ENCODE peak calls at places on chromosome 10, in ten cellular contexts. C is A549, L is uterus, F is left ventricle myocardium inferior, Q is NT2/D1, P is body of pancreas, U is psoas muscle, D is heart right ventricle, Y is IMR-90, O is endothelial cell of umbilical vein. G is an unnamed sample.

GRCh38 chr10:1316107-1316805 is 260.1 kb downstream of the WDR37 start:
- DNase-seq in C (no peak), L (no peak), F (no peak), Q (no peak), P (no peak), U (no peak), D (no peak), Y (no peak), O (no peak), G (no peak)

GRCh38 chr10:128013626-128014025 is 106.7 kb downstream of the PTPRE start:
- DNase-seq in C (no peak), L (no peak), F (no peak), Q (no peak), P (no peak), U (no peak), D (no peak), Y (no peak), O (peak; percentile 50), G (no peak)

GRCh38 chr10:89283174-89283987 is 18.5 kb upstream of the IFIT2 start:
- DNase-seq in C (no peak), L (no peak), F (no peak), Q (no peak), P (no peak), U (no peak), D (no peak), Y (peak; percentile 64), O (no peak), G (no peak)

GRCh38 chr10:116838143-116838725 is 11.1 kb upstream of the ENO4 start:
- DNase-seq in C (no peak), L (no peak), F (no peak), Q (no peak), P (no peak), U (no peak), D (no peak), Y (no peak), O (no peak), G (no peak)

GRCh38 chr10:15712903-15713302 is 6.8 kb downstream of the ITGA8 start:
- DNase-seq in C (no peak), L (no peak), F (no peak), Q (no peak), P (no peak), U (no peak), D (no peak), Y (no peak), O (no peak), G (no peak)

GRCh38 chr10:92142949-92143348 is 147.9 kb downstream of the CPEB3 start:
- DNase-seq in C (no peak), L (no peak), F (no peak), Q (no peak), P (no peak), U (no peak), D (no peak), Y (no peak), O (no peak), G (no peak)

GRCh38 chr10:129385600-129385999 is 81.4 kb upstream of the MGMT start:
- DNase-seq in C (no peak), L (no peak), F (no peak), Q (peak; percentile 13), P (no peak), U (no peak), D (no peak), Y (no peak), O (no peak), G (no peak)

GRCh38 chr10:115093776-115094361 is 704 bp downstream of the ATRNL1 start:
- DNase-seq in C (peak; percentile 33), L (no peak), F (no peak), Q (peak; percentile 3), P (peak; percentile 36), U (peak; percentile 48), D (no peak), Y (no peak), O (no peak), G (no peak)

GRCh38 chr10:74855439-74855838 is 29.0 kb downstream of the KAT6B start:
- DNase-seq in C (no peak), L (no peak), F (no peak), Q (no peak), P (no peak), U (no peak), D (no peak), Y (no peak), O (no peak), G (no peak)

GRCh38 chr10:74856940-74857339 is 30.5 kb downstream of the KAT6B start:
- DNase-seq in C (no peak), L (no peak), F (no peak), Q (no peak), P (no peak), U (no peak), D (no peak), Y (no peak), O (no peak), G (no peak)

GRCh38 chr10:74855027-74855426 is 28.6 kb downstream of the KAT6B start:
- DNase-seq in C (no peak), L (no peak), F (peak; percentile 38), Q (no peak), P (peak; percentile 70), U (no peak), D (peak; percentile 47), Y (no peak), O (no peak), G (no peak)

GRCh38 chr10:74859546-74859945 is 33.1 kb downstream of the KAT6B start:
- DNase-seq in C (no peak), L (no peak), F (no peak), Q (no peak), P (no peak), U (no peak), D (no peak), Y (no peak), O (no peak), G (no peak)

DNA sequence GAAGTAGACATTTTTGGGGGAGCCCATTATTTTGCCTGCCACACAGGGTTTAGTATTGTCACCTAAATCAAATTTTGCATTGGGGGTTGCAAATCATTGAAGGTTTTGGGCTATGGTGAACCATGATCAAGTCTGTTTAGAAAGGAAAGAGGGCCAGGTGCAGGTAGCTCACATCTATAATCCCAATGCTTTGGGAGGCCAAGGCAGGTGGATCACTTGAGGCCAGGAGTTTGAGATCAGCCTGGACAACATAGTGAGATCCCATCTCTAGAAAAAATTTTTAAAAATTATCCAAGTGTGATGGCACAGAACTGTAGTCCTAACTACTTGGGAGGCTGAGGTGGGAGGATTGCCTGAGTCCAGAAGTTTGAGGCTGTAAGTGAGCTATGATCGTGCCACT is 31.2 kb downstream of the KAT6B start:
- DNase-seq in C (no peak), L (no peak), F (no peak), Q (no peak), P (no peak), U (no peak), D (no peak), Y (no peak), O (no peak), G (no peak)
- H3K4me1 ChIP-seq in C (peaks cover 8% of the 10 kb centered on the region), L (no peaks in the 10 kb centered on the region), F (peaks cover 45% of the 10 kb centered on the region), Q (no peaks in the 10 kb centered on the region), P (peaks cover 25% of the 10 kb centered on the region), U (peaks cover 38% of the 10 kb centered on the region), D (peaks cover 31% of the 10 kb centered on the region), Y (peaks cover 7% of the 10 kb centered on the region), O (no peaks in the 10 kb centered on the region), G (peaks cover 19% of the 10 kb centered on the region)

GRCh38 chr10:120575411-120575810 is 118.4 kb downstream of the PLPP4 start:
- DNase-seq in C (no peak), L (no peak), F (no peak), Q (no peak), P (no peak), U (no peak), D (no peak), Y (no peak), O (no peak), G (no peak)

GRCh38 chr10:120580651-120581259 is 123.7 kb downstream of the PLPP4 start:
- DNase-seq in C (no peak), L (no peak), F (no peak), Q (no peak), P (peak; percentile 6), U (no peak), D (no peak), Y (no peak), O (peak; percentile 26), G (no peak)

GRCh38 chr10:120578890-120579289 is 121.9 kb downstream of the PLPP4 start:
- DNase-seq in C (no peak), L (no peak), F (no peak), Q (no peak), P (no peak), U (no peak), D (no peak), Y (no peak), O (no peak), G (no peak)

GRCh38 chr10:120574986-120575385 is 118.0 kb downstream of the PLPP4 start:
- DNase-seq in C (no peak), L (no peak), F (no peak), Q (no peak), P (no peak), U (no peak), D (no peak), Y (no peak), O (no peak), G (no peak)

GRCh38 chr10:120578123-120578522 is 121.1 kb downstream of the PLPP4 start:
- DNase-seq in C (no peak), L (no peak), F (no peak), Q (no peak), P (no peak), U (no peak), D (no peak), Y (no peak), O (no peak), G (no peak)
- H3K4me1 ChIP-seq in C (no peaks in the 10 kb centered on the region), L (no peaks in the 10 kb centered on the region), F (no peaks in the 10 kb centered on the region), Q (no peaks in the 10 kb centered on the region), P (no peaks in the 10 kb centered on the region), U (no peaks in the 10 kb centered on the region), D (no peaks in the 10 kb centered on the region), Y (no peaks in the 10 kb centered on the region), O (no peaks in the 10 kb centered on the region), G (no peaks in the 10 kb centered on the region)

GRCh38 chr10:96587255-96588059 is 645 bp upstream of the TM9SF3 start:
- DNase-seq in C (peak; percentile 34), L (peak; percentile 72), F (no peak), Q (peak; percentile 20), P (peak; percentile 81), U (peak; percentile 91), D (peak; percentile 65), Y (peak; percentile 83), O (peak; percentile 83), G (peak; percentile 53)

GRCh38 chr10:96588601-96589419 is 2.0 kb upstream of the TM9SF3 start:
- DNase-seq in C (no peak), L (no peak), F (no peak), Q (no peak), P (no peak), U (no peak), D (no peak), Y (peak; percentile 47), O (no peak), G (no peak)

GRCh38 chr10:96585726-96586418 is 940 bp downstream of the TM9SF3 start:
- DNase-seq in C (no peak), L (no peak), F (no peak), Q (no peak), P (peak; percentile 35), U (no peak), D (no peak), Y (peak; percentile 7), O (peak; percentile 41), G (no peak)

GRCh38 chr10:96586419-96587254 is at the start of gene TM9SF3:
- DNase-seq in C (peak; percentile 76), L (peak; percentile 90), F (peak; percentile 97), Q (peak; percentile 69), P (peak; percentile 96), U (peak; percentile 97), D (peak; percentile 95), Y (peak; percentile 83), O (peak; percentile 84), G (peak; percentile 89)

GRCh38 chr10:96588060-96588554 is 1.3 kb upstream of the TM9SF3 start:
- DNase-seq in C (no peak), L (no peak), F (no peak), Q (no peak), P (peak; percentile 28), U (no peak), D (no peak), Y (no peak), O (no peak), G (no peak)
- H3K4me1 ChIP-seq in C (peaks cover 22% of the 10 kb centered on the region), L (no peaks in the 10 kb centered on the region), F (peaks cover 54% of the 10 kb centered on the region), Q (peaks cover 2% of the 10 kb centered on the region), P (peaks cover 34% of the 10 kb centered on the region), U (peaks cover 37% of the 10 kb centered on the region), D (peaks cover 43% of the 10 kb centered on the region), Y (peaks cover 11% of the 10 kb centered on the region), O (peaks cover 43% of the 10 kb centered on the region), G (peaks cover 43% of the 10 kb centered on the region)

DNA sequence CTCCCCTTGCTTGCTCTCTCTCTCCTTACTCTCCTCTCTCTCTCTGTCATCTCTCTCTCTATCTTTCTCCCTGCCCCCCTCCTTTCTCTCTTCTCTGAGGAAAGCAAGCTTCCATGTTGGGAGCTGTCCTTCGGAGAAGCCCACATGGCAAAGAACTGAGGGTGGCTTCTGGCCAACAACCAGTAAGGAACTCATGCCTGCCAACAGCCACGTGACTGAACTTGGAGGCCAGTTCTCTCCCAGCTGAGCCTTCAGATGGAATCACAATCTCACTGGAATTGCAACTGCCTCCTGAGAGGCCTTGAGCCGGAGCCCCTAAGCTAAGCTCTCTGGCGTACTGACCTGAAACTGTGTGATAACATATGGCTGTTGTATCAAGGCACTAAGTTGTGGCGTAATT is 12.0 kb upstream of the DHTKD1 start:
- DNase-seq in C (no peak), L (no peak), F (no peak), Q (no peak), P (peak; percentile 81), U (no peak), D (no peak), Y (no peak), O (no peak), G (no peak)
- H3K4me1 ChIP-seq in C (no peaks in the 10 kb centered on the region), L (no peaks in the 10 kb centered on the region), F (peaks cover 6% of the 10 kb centered on the region), Q (no peaks in the 10 kb centered on the region), P (peaks cover 39% of the 10 kb centered on the region), U (no peaks in the 10 kb centered on the region), D (no peaks in the 10 kb centered on the region), Y (no peaks in the 10 kb centered on the region), O (peaks cover 2% of the 10 kb centered on the region), G (no peaks in the 10 kb centered on the region)